ENCODE peak calls at places on chromosome 19, in five cellular contexts. J is tibial artery; H is left ventricle myocardium inferior; G is fibroblast of mammary gland; N is CD4-positive, alpha-beta memory T cell. Q is an unnamed sample.

GRCh38 chr19:1063030-1063908 is 3.7 kb upstream of the ARHGAP45 start:
- DNase-seq in G (peak; percentile 19), N (peak; percentile 68), H (no peak), J (no peak), Q (no peak)

GRCh38 chr19:8397746-8398721 is 7.9 kb downstream of the RAB11B start:
- DNase-seq in J (no peak), N (no peak), G (no peak), H (no peak), Q (no peak)

GRCh38 chr19:29687244-29687896 is 22.1 kb downstream of the PLEKHF1 start:
- DNase-seq in N (no peak), J (peak; percentile 82), G (peak; percentile 99), H (no peak), Q (peak; percentile 79)

GRCh38 chr19:40217027-40217810 is 965 bp downstream of the TTC9B start:
- DNase-seq in G (no peak), N (no peak), H (no peak), J (no peak), Q (peak; percentile 36)

GRCh38 chr19:42555317-42555716 is 27.0 kb upstream of the CEACAM1 start:
- DNase-seq in J (no peak), N (no peak), H (no peak), G (no peak), Q (no peak)

GRCh38 chr19:42032428-42032827 is 37.6 kb downstream of the GRIK5 start:
- DNase-seq in G (no peak), H (no peak), J (no peak), N (no peak), Q (no peak)

GRCh38 chr19:57282011-57282636 is 1.8 kb downstream of the ZNF460 start:
- DNase-seq in J (no peak), N (no peak), H (no peak), G (no peak), Q (peak; percentile 92)

GRCh38 chr19:46616631-46617322 is 8.1 kb downstream of the PTGIR start:
- DNase-seq in N (no peak), H (peak; percentile 71), J (no peak), G (peak; percentile 74), Q (peak; percentile 40)

GRCh38 chr19:51607920-51608562 is 22.2 kb downstream of the SIGLEC5 start:
- DNase-seq in G (peak; percentile 74), J (peak; percentile 78), N (peak; percentile 38), H (peak; percentile 79), Q (peak; percentile 49)

GRCh38 chr19:38634757-38635482 is 12.5 kb upstream of the ACTN4 start:
- DNase-seq in H (peak; percentile 71), G (peak; percentile 61), J (peak; percentile 63), N (peak; percentile 66), Q (peak; percentile 42)

GRCh38 chr19:29491491-29491890 is 34.3 kb upstream of the VSTM2B start:
- DNase-seq in G (no peak), H (no peak), N (no peak), J (no peak), Q (no peak)

GRCh38 chr19:14758816-14759215 is 19.5 kb downstream of the ADGRE2 start:
- DNase-seq in J (no peak), N (no peak), H (no peak), G (no peak), Q (peak; percentile 8)

DNA sequence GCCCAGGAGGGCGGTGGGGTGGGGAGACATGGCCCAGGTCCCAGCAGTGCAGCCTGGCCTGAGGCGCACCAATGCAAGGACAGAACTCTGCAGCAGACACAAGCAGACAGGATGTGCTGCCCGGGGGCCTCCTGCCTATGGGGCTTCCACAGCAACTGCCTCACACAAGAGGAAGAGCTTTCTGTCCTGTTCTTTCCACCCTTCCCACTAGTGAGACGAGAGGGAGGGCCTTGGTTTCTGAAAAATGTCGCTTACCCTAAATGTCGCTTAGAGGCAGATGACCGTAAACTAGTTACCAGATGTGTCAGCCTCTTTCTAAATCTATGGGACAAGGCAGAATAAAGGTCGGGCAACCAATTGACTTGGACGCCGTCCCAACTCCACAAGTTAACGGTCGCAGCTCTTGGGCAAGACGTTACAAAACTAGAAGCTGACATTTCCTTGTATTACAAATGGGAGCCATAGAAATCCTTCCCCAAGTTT is at the start of gene LAIR1:
- DNase-seq in N (no peak), G (no peak), H (no peak), J (peak; percentile 41), Q (no peak)
- H3K4me3 ChIP-seq in N (peak within 1 kb of the TSS; percentile 36), G (no peak within 1 kb of the TSS), H (peak within 1 kb of the TSS; percentile 41), J (peak within 1 kb of the TSS; percentile 28), Q (no peak within 1 kb of the TSS)

GRCh38 chr19:5444431-5444830 is 10.8 kb upstream of the ZNRF4 start:
- DNase-seq in N (no peak), G (no peak), J (no peak), H (no peak), Q (no peak)

GRCh38 chr19:5445071-5445470 is 10.1 kb upstream of the ZNRF4 start:
- DNase-seq in G (no peak), N (no peak), H (no peak), J (no peak), Q (no peak)

GRCh38 chr19:5445667-5446066 is 9.6 kb upstream of the ZNRF4 start:
- DNase-seq in J (no peak), G (peak; percentile 31), N (no peak), H (no peak), Q (peak; percentile 19)

GRCh38 chr19:5440299-5440698 is 14.9 kb upstream of the ZNRF4 start:
- DNase-seq in H (no peak), N (no peak), J (no peak), G (no peak), Q (no peak)

DNA sequence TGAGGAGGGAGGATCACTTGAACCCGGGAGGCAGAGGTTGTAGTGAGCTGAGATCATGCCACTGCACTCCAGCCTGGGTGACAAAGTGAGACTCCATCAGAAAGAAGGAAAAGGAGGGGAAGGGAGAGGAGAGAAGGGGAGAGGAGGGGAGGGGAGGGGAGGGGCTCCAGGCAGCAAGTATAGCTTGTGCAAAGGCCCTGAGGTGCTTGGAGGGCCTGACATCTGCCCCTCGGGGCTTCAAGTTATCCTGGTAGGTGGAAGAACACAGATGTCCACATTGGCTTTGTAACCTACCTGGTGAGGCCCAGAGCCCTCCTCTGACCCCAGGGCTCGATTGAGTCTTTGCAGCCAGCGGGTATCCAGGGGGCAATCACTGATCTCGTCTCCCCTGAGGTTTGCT is 11.5 kb upstream of the ZNRF4 start:
- DNase-seq in H (no peak), G (no peak), J (no peak), N (no peak), Q (no peak)
- H3K4me3 ChIP-seq in H (no peak overlapping the region), G (no peak overlapping the region), J (no peak overlapping the region), N (no peak overlapping the region), Q (no peak overlapping the region)

GRCh38 chr19:31132753-31133110 is 216.5 kb downstream of the TSHZ3 start:
- DNase-seq in H (no peak), G (no peak), N (no peak), J (no peak), Q (no peak)
- H3K4me3 ChIP-seq in H (no peak overlapping the region), G (no peak overlapping the region), N (no peak overlapping the region), J (no peak overlapping the region), Q (no peak overlapping the region)

GRCh38 chr19:44683434-44684210 is 12.3 kb downstream of the CEACAM19 start:
- DNase-seq in N (no peak), G (no peak), J (no peak), H (no peak), Q (no peak)

GRCh38 chr19:44681992-44682790 is 10.9 kb downstream of the CEACAM19 start:
- DNase-seq in H (no peak), J (no peak), N (no peak), G (no peak), Q (no peak)

GRCh38 chr19:44680536-44680935 is 9.3 kb downstream of the CEACAM19 start:
- DNase-seq in H (no peak), G (no peak), N (no peak), J (no peak), Q (no peak)

GRCh38 chr19:44684892-44685847 is 13.8 kb upstream of the CEACAM16 start:
- DNase-seq in G (peak; percentile 93), H (no peak), N (no peak), J (peak; percentile 33), Q (peak; percentile 84)

GRCh38 chr19:44682807-44683206 is 11.5 kb downstream of the CEACAM19 start:
- DNase-seq in N (no peak), G (no peak), H (no peak), J (no peak), Q (no peak)
- H3K4me3 ChIP-seq in N (no peak overlapping the region), G (no peak overlapping the region), H (no peak overlapping the region), J (no peak overlapping the region), Q (no peak overlapping the region)

GRCh38 chr19:49433240-49433901 is 8.0 kb downstream of the SLC17A7 start:
- DNase-seq in J (no peak), N (no peak), G (no peak), H (no peak), Q (no peak)

GRCh38 chr19:49431330-49431749 is 6.2 kb downstream of the GFY start:
- DNase-seq in N (no peak), G (no peak), J (no peak), H (no peak), Q (no peak)

GRCh38 chr19:49430678-49431329 is 5.6 kb downstream of the GFY start:
- DNase-seq in H (no peak), N (peak; percentile 21), J (no peak), G (no peak), Q (no peak)

GRCh38 chr19:49430172-49430677 is 5.0 kb downstream of the GFY start:
- DNase-seq in J (no peak), H (no peak), G (no peak), N (no peak), Q (no peak)

GRCh38 chr19:49432141-49433073 is 7.2 kb downstream of the GFY start:
- DNase-seq in N (peak; percentile 44), J (no peak), G (no peak), H (no peak), Q (no peak)
- H3K4me3 ChIP-seq in N (no peak overlapping the region), J (no peak overlapping the region), G (no peak overlapping the region), H (no peak overlapping the region), Q (no peak overlapping the region)

DNA sequence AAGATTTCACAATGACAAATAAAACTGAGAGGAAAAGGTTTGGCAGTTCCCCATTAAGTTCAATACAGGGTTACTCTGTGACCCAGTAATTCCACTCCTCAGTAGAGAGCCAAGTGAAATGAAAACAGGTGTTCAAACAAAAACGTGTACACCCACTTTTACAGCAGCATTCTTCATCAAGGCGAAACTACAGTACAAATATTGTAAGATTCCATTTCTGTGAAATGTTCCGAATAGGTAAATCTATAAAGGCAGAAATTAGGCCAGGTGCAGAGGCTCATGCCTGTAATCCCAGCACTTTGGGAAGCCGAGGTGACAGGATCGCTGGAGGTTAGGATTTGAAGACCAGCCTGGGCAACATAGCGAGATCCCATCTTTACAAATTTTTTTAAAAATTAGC is 8.9 kb upstream of the GDF15 start:
- DNase-seq in G (no peak), J (no peak), N (no peak), H (no peak), Q (no peak)
- H3K4me3 ChIP-seq in G (no peak overlapping the region), J (no peak overlapping the region), N (no peak overlapping the region), H (no peak overlapping the region), Q (no peak overlapping the region)

Q was measured in bronchial epithelial cell.